ENCODE peak calls at places on chromosomes 16 and 17, in nine cellular contexts. P, C, U, S, O, F, Z, H and Q are unnamed samples.

GRCh38 chr17:37796081-37796480 is 51.2 kb upstream of the HNF1B start:
- DNase-seq in O (no peak), Z (no peak), P (no peak), C (no peak), H (no peak), S (no peak), U (no peak), F (no peak), Q (no peak)

GRCh38 chr16:11726008-11726407 is 16.6 kb downstream of the TXNDC11 start:
- DNase-seq in S (no peak), Z (no peak), O (no peak), F (no peak), H (no peak), U (no peak), P (no peak), C (no peak), Q (no peak)

GRCh38 chr17:13036776-13037175 is 18.9 kb upstream of the ELAC2 start:
- DNase-seq in S (no peak), C (no peak), H (no peak), O (no peak), U (no peak), P (no peak), F (no peak), Z (no peak), Q (no peak)

GRCh38 chr16:88578446-88579313 is 8.5 kb downstream of the ZC3H18 start:
- DNase-seq in S (no peak), H (no peak), Z (no peak), O (no peak), U (no peak), C (no peak), F (no peak), P (no peak), Q (no peak)

GRCh38 chr16:78478267-78478821 is 378.9 kb downstream of the WWOX start:
- DNase-seq in U (no peak), C (no peak), Z (no peak), H (no peak), S (no peak), O (no peak), P (peak), F (no peak), Q (no peak)

GRCh38 chr17:5668557-5669138 is 84.3 kb upstream of the NLRP1 start:
- DNase-seq in U (no peak), C (no peak), S (no peak), P (no peak), Z (no peak), O (no peak), H (no peak), F (no peak), Q (no peak)

GRCh38 chr17:40582328-40582901 is 17.1 kb upstream of the CCR7 start:
- DNase-seq in F (no peak), H (no peak), U (no peak), O (no peak), Z (no peak), P (peak), C (no peak), S (peak), Q (no peak)

GRCh38 chr17:19707728-19708221 is 8.6 kb downstream of the SLC47A2 start:
- DNase-seq in S (no peak), O (no peak), U (no peak), F (no peak), Z (no peak), H (no peak), C (no peak), P (no peak), Q (no peak)

GRCh38 chr17:7729841-7730240 is 12.3 kb downstream of the DNAH2 start:
- DNase-seq in F (no peak), H (no peak), P (no peak), Z (no peak), S (no peak), O (no peak), C (no peak), U (no peak), Q (no peak)

GRCh38 chr17:66727634-66728570 is 107.0 kb upstream of the CACNG5 start:
- DNase-seq in O (peak), U (peak), C (peak), Z (peak), H (no peak), P (peak), F (peak), S (peak), Q (peak)

GRCh38 chr17:42010898-42011516 is 6.2 kb downstream of the DNAJC7 start:
- DNase-seq in H (no peak), U (no peak), O (peak), P (peak), C (no peak), S (no peak), F (no peak), Z (peak), Q (peak)

GRCh38 chr16:27402964-27403600 is 1.1 kb downstream of the IL21R start:
- DNase-seq in F (no peak), S (no peak), Z (no peak), O (no peak), H (no peak), P (no peak), U (peak), C (no peak), Q (no peak)

GRCh38 chr17:29010586-29010985 is 4.8 kb upstream of the SEZ6 start:
- DNase-seq in H (no peak), O (no peak), Z (no peak), U (no peak), C (no peak), F (no peak), S (no peak), P (no peak), Q (no peak)

GRCh38 chr16:50367777-50368409 is 895 bp downstream of the BRD7 start:
- DNase-seq in H (no peak), Z (no peak), O (no peak), U (no peak), P (peak), C (no peak), S (no peak), F (no peak), Q (no peak)

GRCh38 chr17:61303334-61304096 is 96.1 kb upstream of the TBX2 start:
- DNase-seq in H (no peak), F (peak), P (no peak), U (no peak), S (no peak), O (no peak), Z (no peak), C (no peak), Q (no peak)

GRCh38 chr17:17205368-17206148 is 575 bp downstream of the PLD6 start:
- DNase-seq in H (no peak), C (peak), S (peak), U (no peak), F (peak), O (peak), Z (no peak), P (peak), Q (peak)

GRCh38 chr16:79270011-79270410 is 330.5 kb downstream of the MAF start:
- DNase-seq in Z (no peak), P (no peak), U (no peak), S (no peak), O (no peak), C (no peak), H (no peak), F (no peak), Q (no peak)

GRCh38 chr16:68790130-68790761 is 53.1 kb upstream of the TANGO6 start:
- DNase-seq in F (no peak), H (peak), O (peak), Z (no peak), S (no peak), U (no peak), C (peak), P (peak), Q (peak)

GRCh38 chr17:60141111-60142018 is 8.4 kb upstream of the CA4 start:
- DNase-seq in P (no peak), F (peak), Z (no peak), U (peak), H (no peak), C (no peak), S (no peak), O (peak), Q (no peak)

GRCh38 chr16:10120953-10121352 is 61.3 kb downstream of the GRIN2A start:
- DNase-seq in O (no peak), Z (no peak), U (no peak), F (no peak), S (no peak), C (no peak), P (no peak), H (no peak), Q (peak)

GRCh38 chr16:66486773-66487579 is 59.9 kb downstream of the BEAN1 start:
- DNase-seq in H (peak), Z (no peak), F (no peak), C (no peak), U (no peak), S (peak), P (peak), O (peak), Q (peak)

GRCh38 chr17:27597783-27598320 is 33.1 kb upstream of the LGALS9 start:
- DNase-seq in H (no peak), O (no peak), Z (no peak), C (no peak), F (no peak), U (no peak), S (no peak), P (no peak), Q (no peak)

GRCh38 chr17:49013311-49014205 is 16.4 kb downstream of the IGF2BP1 start:
- DNase-seq in F (peak), U (peak), P (no peak), S (no peak), O (no peak), Z (no peak), C (no peak), H (no peak), Q (no peak)

GRCh38 chr17:15981646-15982580 is 17.6 kb downstream of the ZSWIM7 start:
- DNase-seq in P (peak), Z (peak), O (peak), U (no peak), F (no peak), H (no peak), S (no peak), C (no peak), Q (no peak)

GRCh38 chr16:19219836-19220235 is 51.8 kb downstream of the SYT17 start:
- DNase-seq in U (no peak), O (no peak), C (no peak), P (no peak), F (no peak), S (no peak), H (no peak), Z (no peak), Q (no peak)

GRCh38 chr16:12228607-12229499 is 252.3 kb downstream of the SNX29 start:
- DNase-seq in U (peak), F (peak), P (peak), O (peak), H (peak), Z (peak), C (peak), S (peak), Q (peak)

GRCh38 chr17:46971647-46972300 is 7.3 kb downstream of the RPRML start:
- DNase-seq in H (no peak), P (no peak), F (no peak), U (no peak), S (no peak), C (no peak), O (no peak), Z (no peak), Q (no peak)